ENCODE peak calls at places on chromosomes 3 and 15, in nine cellular contexts. O, P, K, U, M, Z, A, E and T are unnamed samples.

GRCh38 chr15:75231836-75232235 is 26.3 kb upstream of the GOLGA6C start:
- DNase-seq in O (no peak), P (no peak), K (no peak), U (no peak), M (no peak), Z (no peak), A (no peak), E (no peak), T (no peak)

GRCh38 chr3:67402873-67403272 is 251.5 kb downstream of the SUCLG2 start:
- DNase-seq in O (no peak), P (no peak), K (no peak), U (no peak), M (no peak), Z (no peak), A (no peak), E (no peak), T (no peak)

GRCh38 chr15:89021224-89021623 is 67.0 kb upstream of the ABHD2 start:
- DNase-seq in O (no peak), P (no peak), K (no peak), U (no peak), M (peak; percentile 28), Z (no peak), A (peak; percentile 77), E (no peak), T (no peak)

GRCh38 chr3:52679139-52679538 is 6.6 kb downstream of the PBRM1 start:
- DNase-seq in O (no peak), P (no peak), K (peak; percentile 94), U (no peak), M (no peak), Z (no peak), A (no peak), E (no peak), T (no peak)

GRCh38 chr3:106528932-106529331 is 660.1 kb upstream of the CBLB start:
- DNase-seq in O (no peak), P (no peak), K (no peak), U (no peak), M (no peak), Z (no peak), A (no peak), E (no peak), T (no peak)

GRCh38 chr3:156751461-156752025 is 74.6 kb upstream of the LEKR1 start:
- DNase-seq in O (no peak), P (peak; percentile 87), K (peak; percentile 84), U (peak; percentile 31), M (peak; percentile 18), Z (no peak), A (peak; percentile 52), E (no peak), T (no peak)

GRCh38 chr3:171284308-171285075 is 175.7 kb downstream of the TNIK start:
- DNase-seq in O (peak; percentile 49), P (no peak), K (peak; percentile 97), U (no peak), M (no peak), Z (peak; percentile 43), A (peak; percentile 80), E (no peak), T (no peak)

GRCh38 chr15:60760646-60761504 is 281.9 kb upstream of the ICE2 start:
- DNase-seq in O (no peak), P (no peak), K (peak; percentile 19), U (no peak), M (no peak), Z (no peak), A (no peak), E (no peak), T (no peak)

GRCh38 chr15:36844453-36845094 is 255.8 kb downstream of the MEIS2 start:
- DNase-seq in O (no peak), P (peak; percentile 15), K (peak; percentile 65), U (no peak), M (no peak), Z (no peak), A (no peak), E (no peak), T (no peak)

GRCh38 chr3:197297476-197298340 is 704 bp downstream of the DLG1 start:
- DNase-seq in O (peak; percentile 89), P (peak; percentile 95), K (peak; percentile 80), U (peak; percentile 88), M (peak; percentile 84), Z (peak; percentile 83), A (peak; percentile 80), E (peak; percentile 93), T (peak; percentile 96)

GRCh38 chr15:94703591-94703990 is 472.2 kb downstream of the MCTP2 start:
- DNase-seq in O (no peak), P (no peak), K (no peak), U (no peak), M (no peak), Z (no peak), A (no peak), E (no peak), T (no peak)

GRCh38 chr3:191499307-191500125 is 38.6 kb downstream of the PYDC2 start:
- DNase-seq in O (peak; percentile 76), P (peak; percentile 13), K (peak; percentile 43), U (peak; percentile 42), M (peak; percentile 22), Z (no peak), A (no peak), E (no peak), T (no peak)

GRCh38 chr3:64417816-64418215 is 192.6 kb upstream of the PRICKLE2 start:
- DNase-seq in O (peak; percentile 16), P (peak; percentile 32), K (peak; percentile 35), U (no peak), M (no peak), Z (no peak), A (no peak), E (no peak), T (no peak)
- H3K4me1 ChIP-seq in O (peaks cover 3% of the 10 kb centered on the region), P (no peaks in the 10 kb centered on the region), K (no peaks in the 10 kb centered on the region), U (no peaks in the 10 kb centered on the region), M (no peaks in the 10 kb centered on the region), Z (no peaks in the 10 kb centered on the region), A (no peaks in the 10 kb centered on the region), E (no peaks in the 10 kb centered on the region), T (no peaks in the 10 kb centered on the region)

GRCh38 chr3:124347418-124347817 is 355.5 kb upstream of the ROPN1 start:
- DNase-seq in O (no peak), P (no peak), K (no peak), U (no peak), M (no peak), Z (no peak), A (no peak), E (no peak), T (peak; percentile 47)
- TF ChIP-seq CTCF in O (no peak), P (no peak), K (no peak), U (peak; percentile 29), M (no peak), Z (no peak), A (no peak), E (peak; percentile 17), T (no peak)

GRCh38 chr3:43583481-43583880 is 38.3 kb downstream of the ANO10 start:
- DNase-seq in O (no peak), P (peak; percentile 58), K (no peak), U (no peak), M (no peak), Z (no peak), A (no peak), E (peak; percentile 4), T (no peak)
- H3K4me1 ChIP-seq in O (peaks cover 10% of the 10 kb centered on the region), P (peaks cover 11% of the 10 kb centered on the region), K (peaks cover 2% of the 10 kb centered on the region), U (peaks cover 17% of the 10 kb centered on the region), M (peaks cover 1% of the 10 kb centered on the region), Z (peaks cover 5% of the 10 kb centered on the region), A (peaks cover 27% of the 10 kb centered on the region), E (no peaks in the 10 kb centered on the region), T (peaks cover 26% of the 10 kb centered on the region)

GRCh38 chr3:140942221-140943104 is 827 bp downstream of the SLC25A36 start:
- DNase-seq in O (peak; percentile 52), P (peak; percentile 90), K (peak; percentile 61), U (peak; percentile 61), M (peak; percentile 60), Z (peak; percentile 15), A (peak; percentile 50), E (peak; percentile 80), T (peak; percentile 93)

GRCh38 chr3:140941090-140941433 is 574 bp upstream of the SLC25A36 start:
- DNase-seq in O (no peak), P (no peak), K (no peak), U (no peak), M (no peak), Z (no peak), A (no peak), E (no peak), T (no peak)

GRCh38 chr3:140943781-140944547 is 2.3 kb downstream of the SLC25A36 start:
- DNase-seq in O (no peak), P (no peak), K (no peak), U (no peak), M (no peak), Z (no peak), A (no peak), E (no peak), T (no peak)

GRCh38 chr3:140941434-140942220 is at the start of gene SLC25A36:
- DNase-seq in O (peak; percentile 97), P (peak; percentile 100), K (peak; percentile 98), U (peak; percentile 98), M (peak; percentile 97), Z (peak; percentile 80), A (peak; percentile 98), E (peak; percentile 99), T (peak; percentile 99)
- TF ChIP-seq CTCF in O (no peak), P (no peak), K (no peak), U (no peak), M (peak; percentile 35), Z (no peak), A (no peak), E (no peak), T (no peak)

GRCh38 chr3:186132487-186132886 is 23.6 kb upstream of the ETV5 start:
- DNase-seq in O (no peak), P (no peak), K (no peak), U (no peak), M (no peak), Z (no peak), A (no peak), E (no peak), T (no peak)
- H3K4me1 ChIP-seq in O (no peaks in the 10 kb centered on the region), P (peaks cover 21% of the 10 kb centered on the region), K (no peaks in the 10 kb centered on the region), U (no peaks in the 10 kb centered on the region), M (peaks cover 2% of the 10 kb centered on the region), Z (no peaks in the 10 kb centered on the region), A (no peaks in the 10 kb centered on the region), E (no peaks in the 10 kb centered on the region), T (no peaks in the 10 kb centered on the region)

DNA sequence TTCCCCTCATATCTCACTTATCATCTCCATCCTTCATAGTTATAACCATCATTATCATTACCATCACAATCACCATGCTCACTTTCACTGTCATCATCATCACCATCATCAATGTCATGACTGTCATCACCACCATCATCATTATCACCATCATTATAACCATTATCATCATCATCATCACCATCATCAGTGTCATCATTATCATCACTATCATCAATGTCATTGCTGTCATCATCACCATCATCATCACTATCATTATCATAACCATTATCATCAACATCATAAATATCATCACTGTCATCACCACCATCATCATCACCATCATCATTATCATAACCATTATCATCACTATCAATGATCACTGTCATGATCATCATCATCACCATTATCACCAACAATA is 44.1 kb downstream of the SSUH2 start:
- DNase-seq in O (no peak), P (no peak), K (no peak), U (no peak), M (no peak), Z (no peak), A (no peak), E (no peak), T (no peak)
- TF ChIP-seq CTCF in O (no peak), P (no peak), K (no peak), U (no peak), M (no peak), Z (no peak), A (no peak), E (no peak), T (no peak)

DNA sequence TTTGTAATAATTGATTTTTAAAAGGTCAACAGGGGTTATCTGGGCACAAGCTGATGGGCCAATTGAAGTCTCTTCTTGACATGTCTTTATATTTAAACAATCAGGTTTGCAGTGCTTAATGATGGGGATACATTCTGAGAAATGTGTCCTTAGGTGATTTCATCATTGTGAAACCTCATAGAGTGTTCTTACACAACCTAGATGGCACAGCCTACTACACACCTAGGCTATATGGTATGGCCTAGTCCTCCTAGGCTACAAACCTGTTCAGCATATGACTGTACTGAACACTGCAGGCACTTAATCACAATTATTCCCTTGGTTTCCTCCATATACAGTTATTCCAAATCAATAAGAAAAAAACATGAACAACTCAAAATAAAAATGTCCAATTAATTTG is 75.8 kb downstream of the IQSEC1 start:
- DNase-seq in O (no peak), P (no peak), K (no peak), U (no peak), M (no peak), Z (no peak), A (no peak), E (no peak), T (no peak)
- H3K4me1 ChIP-seq in O (peaks cover 45% of the 10 kb centered on the region), P (peaks cover 17% of the 10 kb centered on the region), K (peaks cover 4% of the 10 kb centered on the region), U (peaks cover 37% of the 10 kb centered on the region), M (peaks cover 3% of the 10 kb centered on the region), Z (peaks cover 11% of the 10 kb centered on the region), A (peaks cover 23% of the 10 kb centered on the region), E (peaks cover 69% of the 10 kb centered on the region), T (peaks cover 22% of the 10 kb centered on the region)